ENCODE peak calls at places on chromosomes 6 and 20, in seven cellular contexts. One of them, this sample, is unnamed.

GRCh38 chr6:164502838-164503237 is 806.6 kb downstream of the C6orf118 start:
- DNase-seq in spleen: no peak
- DNase-seq in T follicular helper cell: no peak
- DNase-seq in Peyer's patch: no peak
- DNase-seq in neuronal stem cell: no peak
- DNase-seq in NCI-H1105 treated with DMSO at 0.1 percent for 48 hours: peak
- DNase-seq in activated naive CD8-positive, alpha-beta T cell treated with anti-CD3 and anti-CD28 coated beads, Interleukin-2, amount 50 U/mL, for 24 hours: no peak
- DNase-seq in this sample: no peak

GRCh38 chr6:138795809-138796469 is at the start of gene ECT2L:
- DNase-seq in Peyer's patch: no peak
- DNase-seq in T follicular helper cell: no peak
- DNase-seq in activated naive CD8-positive, alpha-beta T cell treated with anti-CD3 and anti-CD28 coated beads, Interleukin-2, amount 50 U/mL, for 24 hours: no peak
- DNase-seq in neuronal stem cell: peak
- DNase-seq in NCI-H1105 treated with DMSO at 0.1 percent for 48 hours: peak
- DNase-seq in spleen: peak
- DNase-seq in this sample: no peak

GRCh38 chr20:16350465-16350864 is 222.8 kb downstream of the KIF16B start:
- DNase-seq in spleen: no peak
- DNase-seq in neuronal stem cell: no peak
- DNase-seq in activated naive CD8-positive, alpha-beta T cell treated with anti-CD3 and anti-CD28 coated beads, Interleukin-2, amount 50 U/mL, for 24 hours: no peak
- DNase-seq in Peyer's patch: no peak
- DNase-seq in NCI-H1105 treated with DMSO at 0.1 percent for 48 hours: no peak
- DNase-seq in T follicular helper cell: no peak
- DNase-seq in this sample: no peak

GRCh38 chr6:169224185-169224695 is 29.4 kb downstream of the THBS2 start:
- DNase-seq in Peyer's patch: no peak
- DNase-seq in T follicular helper cell: no peak
- DNase-seq in NCI-H1105 treated with DMSO at 0.1 percent for 48 hours: no peak
- DNase-seq in activated naive CD8-positive, alpha-beta T cell treated with anti-CD3 and anti-CD28 coated beads, Interleukin-2, amount 50 U/mL, for 24 hours: no peak
- DNase-seq in spleen: no peak
- DNase-seq in neuronal stem cell: no peak
- DNase-seq in this sample: no peak

GRCh38 chr6:39365281-39366074 is 43.0 kb upstream of the KCNK16 start:
- DNase-seq in NCI-H1105 treated with DMSO at 0.1 percent for 48 hours: no peak
- DNase-seq in spleen: no peak
- DNase-seq in T follicular helper cell: no peak
- DNase-seq in Peyer's patch: no peak
- DNase-seq in neuronal stem cell: no peak
- DNase-seq in activated naive CD8-positive, alpha-beta T cell treated with anti-CD3 and anti-CD28 coated beads, Interleukin-2, amount 50 U/mL, for 24 hours: no peak
- DNase-seq in this sample: no peak

GRCh38 chr6:20408851-20409250 is 7.2 kb downstream of the E2F3 start:
- DNase-seq in Peyer's patch: no peak
- DNase-seq in neuronal stem cell: no peak
- DNase-seq in activated naive CD8-positive, alpha-beta T cell treated with anti-CD3 and anti-CD28 coated beads, Interleukin-2, amount 50 U/mL, for 24 hours: no peak
- DNase-seq in spleen: no peak
- DNase-seq in NCI-H1105 treated with DMSO at 0.1 percent for 48 hours: no peak
- DNase-seq in T follicular helper cell: no peak
- DNase-seq in this sample: no peak

GRCh38 chr20:1331801-1332453 is 3.0 kb upstream of the SDCBP2 start:
- DNase-seq in spleen: peak
- DNase-seq in activated naive CD8-positive, alpha-beta T cell treated with anti-CD3 and anti-CD28 coated beads, Interleukin-2, amount 50 U/mL, for 24 hours: no peak
- DNase-seq in Peyer's patch: no peak
- DNase-seq in T follicular helper cell: no peak
- DNase-seq in NCI-H1105 treated with DMSO at 0.1 percent for 48 hours: no peak
- DNase-seq in neuronal stem cell: no peak
- DNase-seq in this sample: no peak

GRCh38 chr6:97668716-97669115 is 385.7 kb upstream of the MMS22L start:
- DNase-seq in spleen: peak
- DNase-seq in activated naive CD8-positive, alpha-beta T cell treated with anti-CD3 and anti-CD28 coated beads, Interleukin-2, amount 50 U/mL, for 24 hours: no peak
- DNase-seq in T follicular helper cell: no peak
- DNase-seq in neuronal stem cell: peak
- DNase-seq in NCI-H1105 treated with DMSO at 0.1 percent for 48 hours: no peak
- DNase-seq in Peyer's patch: no peak
- DNase-seq in this sample: no peak

GRCh38 chr20:58389324-58389967 is 417 bp downstream of the VAPB start:
- DNase-seq in NCI-H1105 treated with DMSO at 0.1 percent for 48 hours: no peak
- DNase-seq in T follicular helper cell: no peak
- DNase-seq in Peyer's patch: no peak
- DNase-seq in activated naive CD8-positive, alpha-beta T cell treated with anti-CD3 and anti-CD28 coated beads, Interleukin-2, amount 50 U/mL, for 24 hours: peak
- DNase-seq in spleen: no peak
- DNase-seq in neuronal stem cell: no peak
- DNase-seq in this sample: no peak

GRCh38 chr6:119966484-119966883 is 616.9 kb upstream of the MAN1A1 start:
- DNase-seq in neuronal stem cell: no peak
- DNase-seq in T follicular helper cell: no peak
- DNase-seq in NCI-H1105 treated with DMSO at 0.1 percent for 48 hours: no peak
- DNase-seq in spleen: no peak
- DNase-seq in Peyer's patch: no peak
- DNase-seq in activated naive CD8-positive, alpha-beta T cell treated with anti-CD3 and anti-CD28 coated beads, Interleukin-2, amount 50 U/mL, for 24 hours: peak
- DNase-seq in this sample: no peak

GRCh38 chr6:167879612-167880011 is 52.9 kb downstream of the AFDN start:
- DNase-seq in T follicular helper cell: no peak
- DNase-seq in activated naive CD8-positive, alpha-beta T cell treated with anti-CD3 and anti-CD28 coated beads, Interleukin-2, amount 50 U/mL, for 24 hours: no peak
- DNase-seq in NCI-H1105 treated with DMSO at 0.1 percent for 48 hours: no peak
- DNase-seq in neuronal stem cell: no peak
- DNase-seq in Peyer's patch: no peak
- DNase-seq in spleen: no peak
- DNase-seq in this sample: no peak

GRCh38 chr20:37327748-37328147 is 18.2 kb upstream of the SRC start:
- DNase-seq in spleen: peak
- DNase-seq in Peyer's patch: peak
- DNase-seq in T follicular helper cell: no peak
- DNase-seq in activated naive CD8-positive, alpha-beta T cell treated with anti-CD3 and anti-CD28 coated beads, Interleukin-2, amount 50 U/mL, for 24 hours: no peak
- DNase-seq in NCI-H1105 treated with DMSO at 0.1 percent for 48 hours: no peak
- DNase-seq in neuronal stem cell: no peak
- DNase-seq in this sample: no peak

GRCh38 chr6:109790131-109790530 is 99.0 kb downstream of the FIG4 start:
- DNase-seq in NCI-H1105 treated with DMSO at 0.1 percent for 48 hours: no peak
- DNase-seq in spleen: no peak
- DNase-seq in Peyer's patch: no peak
- DNase-seq in activated naive CD8-positive, alpha-beta T cell treated with anti-CD3 and anti-CD28 coated beads, Interleukin-2, amount 50 U/mL, for 24 hours: no peak
- DNase-seq in T follicular helper cell: no peak
- DNase-seq in neuronal stem cell: no peak
- DNase-seq in this sample: no peak

GRCh38 chr6:33671381-33672072 is 40.0 kb downstream of the UQCC2 start:
- DNase-seq in T follicular helper cell: no peak
- DNase-seq in Peyer's patch: no peak
- DNase-seq in NCI-H1105 treated with DMSO at 0.1 percent for 48 hours: no peak
- DNase-seq in neuronal stem cell: no peak
- DNase-seq in activated naive CD8-positive, alpha-beta T cell treated with anti-CD3 and anti-CD28 coated beads, Interleukin-2, amount 50 U/mL, for 24 hours: no peak
- DNase-seq in spleen: no peak
- DNase-seq in this sample: no peak

This sample was measured in GDM1.